ENCODE peak calls at places on chromosomes 1 and 21, in ten cellular contexts. Z is GM23248, U is fibroblast of lung, Y is endothelial cell of umbilical vein, N is endodermal cell, F is kidney, D is HCT116, T is SK-N-SH, R is PC-3, B is MM.1S. M is an unnamed sample.

GRCh38 chr1:214446772-214447556 is 104.4 kb downstream of the PTPN14 start:
- DNase-seq in Z (peak), U (peak), Y (peak), N (peak), F (peak), D (peak), T (peak), R (peak), B (peak), M (peak)

GRCh38 chr1:174262747-174263241 is 103.5 kb downstream of the RABGAP1L start:
- DNase-seq in Z (peak), U (peak), Y (peak), N (peak), F (no peak), D (peak), T (peak), R (peak), B (peak), M (peak)

GRCh38 chr1:203215573-203215972 is 13.9 kb downstream of the CHIT1 start:
- DNase-seq in Z (no peak), U (no peak), Y (no peak), N (peak), F (no peak), D (no peak), T (no peak), R (no peak), B (no peak), M (no peak)

GRCh38 chr1:202671388-202671787 is 38.9 kb downstream of the SYT2 start:
- DNase-seq in Z (peak), U (no peak), Y (no peak), N (no peak), F (no peak), D (no peak), T (no peak), R (peak), B (no peak), M (peak)

GRCh38 chr1:154607084-154607747 is 770 bp downstream of the ADAR start:
- DNase-seq in Z (peak), U (peak), Y (peak), N (no peak), F (no peak), D (no peak), T (peak), R (peak), B (peak), M (peak)

GRCh38 chr1:116693759-116694482 is 26.4 kb upstream of the IGSF3 start:
- DNase-seq in Z (peak), U (peak), Y (no peak), N (no peak), F (no peak), D (no peak), T (no peak), R (peak), B (no peak), M (peak)

GRCh38 chr1:151352001-151352718 is 5.1 kb upstream of the RFX5 start:
- DNase-seq in Z (no peak), U (peak), Y (peak), N (no peak), F (no peak), D (no peak), T (no peak), R (peak), B (peak), M (no peak)

GRCh38 chr1:27561126-27561899 is 42.6 kb downstream of the AHDC1 start:
- DNase-seq in Z (no peak), U (no peak), Y (no peak), N (no peak), F (no peak), D (no peak), T (peak), R (no peak), B (no peak), M (peak)

GRCh38 chr1:94329986-94330385 is 88.2 kb upstream of the ABCD3 start:
- DNase-seq in Z (peak), U (peak), Y (peak), N (peak), F (no peak), D (no peak), T (no peak), R (peak), B (no peak), M (peak)

GRCh38 chr1:57156907-57157306 is 191.1 kb upstream of the C8B start:
- DNase-seq in Z (no peak), U (peak), Y (no peak), N (no peak), F (no peak), D (no peak), T (no peak), R (no peak), B (no peak), M (no peak)

GRCh38 chr1:198196630-198197029 is 39.8 kb downstream of the NEK7 start:
- DNase-seq in Z (peak), U (peak), Y (no peak), N (no peak), F (no peak), D (no peak), T (no peak), R (no peak), B (no peak), M (no peak)

GRCh38 chr1:219489636-219490035 is 123.3 kb downstream of the ZC3H11B start:
- DNase-seq in Z (no peak), U (no peak), Y (no peak), N (no peak), F (no peak), D (no peak), T (no peak), R (no peak), B (no peak), M (no peak)

GRCh38 chr1:168089326-168089978 is 47.3 kb downstream of the GPR161 start:
- DNase-seq in Z (no peak), U (no peak), Y (peak), N (no peak), F (no peak), D (no peak), T (no peak), R (no peak), B (no peak), M (no peak)

GRCh38 chr21:44758781-44759627 is 42.6 kb downstream of the UBE2G2 start:
- DNase-seq in Z (no peak), U (no peak), Y (no peak), N (peak), F (no peak), D (no peak), T (no peak), R (no peak), B (no peak), M (no peak)

GRCh38 chr1:216453777-216454176 is 30.5 kb upstream of the USH2A start:
- DNase-seq in Z (no peak), U (no peak), Y (no peak), N (no peak), F (no peak), D (no peak), T (no peak), R (no peak), B (no peak), M (no peak)

GRCh38 chr1:200628223-200628868 is 7.8 kb upstream of the KIF14 start:
- DNase-seq in Z (no peak), U (no peak), Y (no peak), N (no peak), F (no peak), D (no peak), T (no peak), R (no peak), B (peak), M (no peak)

GRCh38 chr1:66374148-66374547 is 159.8 kb upstream of the SGIP1 start:
- DNase-seq in Z (no peak), U (no peak), Y (no peak), N (no peak), F (no peak), D (no peak), T (no peak), R (no peak), B (peak), M (peak)

GRCh38 chr1:54582566-54583306 is 34.7 kb downstream of the ACOT11 start:
- DNase-seq in Z (no peak), U (no peak), Y (no peak), N (peak), F (peak), D (no peak), T (peak), R (no peak), B (no peak), M (no peak)

GRCh38 chr1:155126494-155127104 is 1.1 kb upstream of the EFNA1 start:
- DNase-seq in Z (peak), U (peak), Y (peak), N (peak), F (peak), D (no peak), T (peak), R (no peak), B (no peak), M (peak)

GRCh38 chr1:156347337-156347736 is 9.0 kb downstream of the TSACC start:
- DNase-seq in Z (peak), U (peak), Y (no peak), N (no peak), F (no peak), D (no peak), T (no peak), R (no peak), B (no peak), M (peak)

GRCh38 chr1:15403962-15404580 is 5.6 kb upstream of the EFHD2 start:
- DNase-seq in Z (no peak), U (no peak), Y (no peak), N (no peak), F (no peak), D (no peak), T (no peak), R (no peak), B (no peak), M (no peak)

GRCh38 chr1:7388141-7388487 is 383.0 kb upstream of the VAMP3 start:
- DNase-seq in Z (no peak), U (no peak), Y (no peak), N (peak), F (peak), D (no peak), T (peak), R (no peak), B (no peak), M (no peak)

GRCh38 chr1:27940297-27940696 is 5.5 kb downstream of the SMPDL3B start:
- DNase-seq in Z (peak), U (peak), Y (peak), N (peak), F (no peak), D (no peak), T (peak), R (peak), B (no peak), M (peak)

GRCh38 chr1:61226791-61227567 is 144.6 kb downstream of the NFIA start:
- DNase-seq in Z (peak), U (no peak), Y (no peak), N (no peak), F (no peak), D (no peak), T (peak), R (no peak), B (no peak), M (peak)
- H3K9ac ChIP-seq in Z (peak), U (no peak), Y (no peak), N (no peak), F (no peak), D (no peak), T (no peak), R (no peak), B (no peak), M (peak)

GRCh38 chr1:1858382-1859086 is 32.4 kb downstream of the GNB1 start:
- DNase-seq in Z (peak), U (peak), Y (peak), N (peak), F (peak), D (no peak), T (peak), R (peak), B (no peak), M (peak)
- H3K9ac ChIP-seq in Z (peak), U (no peak), Y (peak), N (no peak), F (peak), D (no peak), T (peak), R (peak), B (no peak), M (peak)

GRCh38 chr1:179047637-179048002 is 21.9 kb downstream of the FAM20B start:
- DNase-seq in Z (no peak), U (peak), Y (no peak), N (no peak), F (no peak), D (no peak), T (peak), R (no peak), B (no peak), M (no peak)

GRCh38 chr1:179048339-179049124 is 22.8 kb downstream of the FAM20B start:
- DNase-seq in Z (no peak), U (no peak), Y (no peak), N (no peak), F (no peak), D (no peak), T (no peak), R (no peak), B (no peak), M (no peak)

GRCh38 chr1:179043266-179043665 is 17.6 kb downstream of the FAM20B start:
- DNase-seq in Z (no peak), U (no peak), Y (no peak), N (no peak), F (no peak), D (no peak), T (no peak), R (no peak), B (no peak), M (no peak)

GRCh38 chr1:179043907-179044306 is 18.2 kb downstream of the FAM20B start:
- DNase-seq in Z (no peak), U (no peak), Y (no peak), N (no peak), F (no peak), D (no peak), T (no peak), R (no peak), B (no peak), M (no peak)

GRCh38 chr1:179046808-179047636 is 21.3 kb downstream of the FAM20B start:
- DNase-seq in Z (peak), U (no peak), Y (no peak), N (no peak), F (no peak), D (no peak), T (no peak), R (no peak), B (no peak), M (no peak)
- H3K9ac ChIP-seq in Z (no peak), U (no peak), Y (no peak), N (no peak), F (no peak), D (no peak), T (no peak), R (no peak), B (no peak), M (no peak)

GRCh38 chr1:85463666-85464496 is 1.1 kb downstream of the DDAH1 start:
- DNase-seq in Z (peak), U (peak), Y (no peak), N (no peak), F (peak), D (no peak), T (peak), R (no peak), B (no peak), M (peak)

GRCh38 chr1:85460555-85461088 is 4.3 kb downstream of the DDAH1 start:
- DNase-seq in Z (no peak), U (no peak), Y (no peak), N (no peak), F (no peak), D (no peak), T (no peak), R (peak), B (no peak), M (no peak)

GRCh38 chr1:85459274-85459673 is 5.7 kb downstream of the DDAH1 start:
- DNase-seq in Z (no peak), U (no peak), Y (no peak), N (no peak), F (no peak), D (no peak), T (peak), R (no peak), B (no peak), M (no peak)

GRCh38 chr1:85462931-85463665 is 1.9 kb downstream of the DDAH1 start:
- DNase-seq in Z (peak), U (no peak), Y (peak), N (no peak), F (no peak), D (no peak), T (no peak), R (peak), B (no peak), M (no peak)

GRCh38 chr1:85461216-85461945 is 3.6 kb downstream of the DDAH1 start:
- DNase-seq in Z (peak), U (no peak), Y (no peak), N (no peak), F (no peak), D (no peak), T (no peak), R (no peak), B (no peak), M (peak)
- H3K9ac ChIP-seq in Z (peak), U (no peak), Y (no peak), N (no peak), F (no peak), D (no peak), T (no peak), R (no peak), B (no peak), M (no peak)

GRCh38 chr1:85581138-85581801 is 709 bp downstream of the CCN1 start:
- DNase-seq in Z (peak), U (peak), Y (peak), N (peak), F (peak), D (no peak), T (peak), R (peak), B (peak), M (peak)
- H3K9ac ChIP-seq in Z (peak), U (peak), Y (peak), N (peak), F (peak), D (peak), T (peak), R (peak), B (peak), M (peak)

DNA sequence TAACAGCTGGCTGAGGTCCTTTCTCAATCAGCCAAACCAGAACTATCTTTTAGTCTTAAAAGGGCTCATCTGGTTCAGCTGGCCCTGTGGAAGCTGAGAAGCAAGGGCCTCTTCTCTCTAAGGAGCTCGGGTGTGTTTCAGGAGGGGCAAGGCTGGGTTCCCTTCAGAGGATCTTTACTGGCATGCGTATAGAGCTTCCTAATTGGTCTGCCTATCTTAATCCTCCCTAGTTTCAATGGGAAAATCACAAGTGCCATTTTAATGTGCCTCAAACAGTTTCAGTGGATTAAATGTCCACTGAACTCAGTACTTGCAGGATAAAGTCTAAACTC is 81.5 kb upstream of the LBR start:
- DNase-seq in Z (no peak), U (no peak), Y (no peak), N (no peak), F (no peak), D (peak), T (no peak), R (no peak), B (no peak), M (no peak)
- H3K9ac ChIP-seq in Z (no peak), U (no peak), Y (no peak), N (no peak), F (no peak), D (peak), T (peak), R (peak), B (no peak), M (no peak)

M was measured in adipocyte.